ENCODE peak calls at places on chromosomes 4 and X, in nine cellular contexts. A is Right ventricle myocardium superior; B is GDM1; M is stimulated activated CD4-positive, alpha-beta T cell treated with anti-CD3 and anti-CD28 coated beads, Interleukin-2, amount 100 ng/mL, for 48 hours; J is stimulated activated naive B cell treated with anti-CD40 and anti-IgM and Interleukin-4, amounts not matched to agents 10 μg/mL and 1 μg/mL and 100 μg/mL, for 72 hours; N is mesothelial cell of epicardium; W is ecto neural progenitor cell; U is ovary; V is effector memory CD4-positive, alpha-beta T cell. E is an unnamed sample.

GRCh38 chr4:33465565-33465964 is 2745.4 kb downstream of the PCDH7 start:
- DNase-seq in A (no peak), B (no peak), M (no peak), J (no peak), N (no peak), W (no peak), U (no peak), V (no peak), E (no peak)

GRCh38 chrX:629230-630006 is 1.2 kb upstream of the SHOX start:
- DNase-seq in A (no peak), B (no peak), M (no peak), J (no peak), N (no peak), W (peak; percentile 48), U (no peak), V (no peak), E (no peak)

GRCh38 chr4:37793562-37793961 is 32.9 kb upstream of the PGM2 start:
- DNase-seq in A (no peak), B (peak; percentile 2), M (no peak), J (no peak), N (no peak), W (no peak), U (no peak), V (no peak), E (no peak)

GRCh38 chr4:39792128-39792527 is 94.2 kb downstream of the UBE2K start:
- DNase-seq in A (no peak), B (no peak), M (no peak), J (no peak), N (no peak), W (peak; percentile 20), U (no peak), V (no peak), E (no peak)

GRCh38 chr4:168574581-168575295 is 77.9 kb downstream of the PALLD start:
- DNase-seq in A (no peak), B (no peak), M (no peak), J (no peak), N (no peak), W (no peak), U (no peak), V (no peak), E (no peak)

GRCh38 chr4:126071346-126072333 is 756.9 kb downstream of the FAT4 start:
- DNase-seq in A (no peak), B (no peak), M (no peak), J (no peak), N (no peak), W (no peak), U (no peak), V (no peak), E (no peak)

GRCh38 chr4:183321516-183321915 is 710 bp downstream of the CLDN24 start:
- DNase-seq in A (no peak), B (no peak), M (no peak), J (no peak), N (no peak), W (no peak), U (no peak), V (no peak), E (no peak)

GRCh38 chr4:6909970-6910339 is 329 bp downstream of the TBC1D14 start:
- DNase-seq in A (peak; percentile 71), B (no peak), M (peak; percentile 51), J (no peak), N (peak; percentile 45), W (no peak), U (peak; percentile 44), V (no peak), E (peak; percentile 39)

GRCh38 chr4:80462537-80463207 is 127.1 kb downstream of the CFAP299 start:
- DNase-seq in A (no peak), B (no peak), M (no peak), J (no peak), N (no peak), W (no peak), U (no peak), V (no peak), E (peak; percentile 20)

GRCh38 chrX:51641421-51642021 is 22.8 kb upstream of the CENPVL3 start:
- DNase-seq in A (no peak), B (peak; percentile 1), M (peak; percentile 5), J (no peak), N (no peak), W (no peak), U (no peak), V (no peak), E (no peak)

GRCh38 chrX:110180928-110181310 is 137.0 kb downstream of the AMMECR1 start:
- DNase-seq in A (no peak), B (no peak), M (no peak), J (no peak), N (no peak), W (no peak), U (no peak), V (no peak), E (no peak)

GRCh38 chrX:27583976-27584375 is 6.2 kb upstream of the DCAF8L2 start:
- DNase-seq in A (no peak), B (no peak), M (no peak), J (no peak), N (no peak), W (no peak), U (no peak), V (no peak), E (no peak)

GRCh38 chrX:120749141-120749846 is 119.4 kb upstream of the C1GALT1C1 start:
- DNase-seq in A (no peak), B (peak; percentile 83), M (no peak), J (peak; percentile 28), N (no peak), W (no peak), U (no peak), V (no peak), E (no peak)

GRCh38 chrX:42535233-42535632 is 242.7 kb downstream of the PPP1R2C start:
- DNase-seq in A (no peak), B (no peak), M (no peak), J (no peak), N (no peak), W (no peak), U (no peak), V (no peak), E (peak; percentile 2)

GRCh38 chr4:1200425-1201035 is 28.1 kb upstream of the SPON2 start:
- DNase-seq in A (peak; percentile 71), B (no peak), M (no peak), J (no peak), N (no peak), W (peak; percentile 44), U (peak; percentile 86), V (no peak), E (peak; percentile 7)

GRCh38 chrX:131778269-131779218 is 234.7 kb downstream of the OR13H1 start:
- DNase-seq in A (no peak), B (peak; percentile 62), M (peak; percentile 57), J (peak; percentile 72), N (no peak), W (no peak), U (peak; percentile 85), V (no peak), E (peak; percentile 71)

GRCh38 chr4:60201052-60201673 is 999.0 kb upstream of the ADGRL3 start:
- DNase-seq in A (no peak), B (peak; percentile 13), M (peak; percentile 27), J (no peak), N (peak; percentile 26), W (peak; percentile 51), U (peak; percentile 19), V (no peak), E (no peak)

GRCh38 chr4:78776031-78776728 is at the start of gene BMP2K:
- DNase-seq in A (peak; percentile 89), B (peak; percentile 87), M (peak; percentile 70), J (peak; percentile 80), N (peak; percentile 79), W (peak; percentile 92), U (peak; percentile 78), V (peak; percentile 67), E (peak; percentile 59)

GRCh38 chrX:153406903-153407302 is 4.4 kb upstream of the ZFP92 start:
- DNase-seq in A (no peak), B (no peak), M (no peak), J (no peak), N (no peak), W (no peak), U (no peak), V (no peak), E (no peak)

GRCh38 chr4:87592124-87592523 is 16.2 kb upstream of the DSPP start:
- DNase-seq in A (no peak), B (no peak), M (no peak), J (no peak), N (no peak), W (no peak), U (no peak), V (no peak), E (no peak)

GRCh38 chrX:133745361-133745760 is 240.0 kb downstream of the GPC3 start:
- DNase-seq in A (no peak), B (no peak), M (no peak), J (no peak), N (no peak), W (no peak), U (no peak), V (no peak), E (peak; percentile 56)

GRCh38 chrX:437636-438390 is 51.1 kb upstream of the PPP2R3B start:
- DNase-seq in A (no peak), B (no peak), M (no peak), J (no peak), N (no peak), W (no peak), U (no peak), V (no peak), E (no peak)

GRCh38 chrX:52983526-52983925 is 25.2 kb upstream of the FAM156A start:
- DNase-seq in A (no peak), B (no peak), M (no peak), J (no peak), N (no peak), W (no peak), U (no peak), V (no peak), E (no peak)

GRCh38 chrX:1582686-1583437 is 8.5 kb upstream of the AKAP17A start:
- DNase-seq in A (no peak), B (no peak), M (peak; percentile 40), J (no peak), N (no peak), W (no peak), U (no peak), V (peak; percentile 46), E (no peak)

GRCh38 chrX:151538190-151539122 is 25.0 kb upstream of the PASD1 start:
- DNase-seq in A (no peak), B (no peak), M (no peak), J (no peak), N (no peak), W (no peak), U (no peak), V (no peak), E (no peak)

GRCh38 chr4:36332023-36332781 is 50.8 kb downstream of the DTHD1 start:
- DNase-seq in A (no peak), B (no peak), M (no peak), J (no peak), N (no peak), W (no peak), U (no peak), V (no peak), E (no peak)

GRCh38 chr4:87540176-87541058 is 11.2 kb upstream of the SPARCL1 start:
- DNase-seq in A (no peak), B (no peak), M (no peak), J (no peak), N (no peak), W (no peak), U (peak; percentile 56), V (no peak), E (no peak)

GRCh38 chr4:113050361-113050760 is 908 bp downstream of the ANK2 start:
- DNase-seq in A (no peak), B (no peak), M (no peak), J (no peak), N (no peak), W (no peak), U (no peak), V (no peak), E (no peak)

GRCh38 chr4:16573744-16574143 is 324.7 kb downstream of the LDB2 start:
- DNase-seq in A (no peak), B (no peak), M (no peak), J (no peak), N (no peak), W (no peak), U (peak; percentile 68), V (no peak), E (no peak)